ENCODE peak calls at places on chromosomes 3 and 15, in eight cellular contexts. U is left lung; H is CD8-positive, alpha-beta T cell; K is fibroblast of mammary gland; X is cardiac fibroblast; F is AG09309; S is colonic mucosa; Y is psoas muscle. W is an unnamed sample.

GRCh38 chr3:149473991-149474819 is at the start of gene TM4SF4:
- DNase-seq in U (no peak), H (no peak), K (no peak), X (no peak), F (no peak), S (no peak), Y (no peak), W (peak; percentile 53)

GRCh38 chr15:58558777-58559176 is 127.0 kb downstream of the LIPC start:
- DNase-seq in U (no peak), H (no peak), K (peak; percentile 6), X (no peak), F (no peak), S (no peak), Y (no peak), W (no peak)

GRCh38 chr3:38122712-38123290 is 14.1 kb downstream of the ACAA1 start:
- DNase-seq in U (no peak), H (no peak), K (no peak), X (no peak), F (no peak), S (no peak), Y (no peak), W (no peak)

GRCh38 chr15:70478251-70478990 is 284.9 kb downstream of the UACA start:
- DNase-seq in U (peak; percentile 60), H (no peak), K (no peak), X (no peak), F (no peak), S (peak; percentile 28), Y (no peak), W (no peak)

GRCh38 chr15:45332694-45333093 is 45.6 kb downstream of the GATM start:
- DNase-seq in U (no peak), H (no peak), K (no peak), X (no peak), F (no peak), S (no peak), Y (no peak), W (no peak)

GRCh38 chr3:139619484-139619883 is 58.3 kb downstream of the NMNAT3 start:
- DNase-seq in U (no peak), H (no peak), K (no peak), X (no peak), F (no peak), S (no peak), Y (no peak), W (no peak)

GRCh38 chr3:14253983-14254382 is 75.4 kb downstream of the LSM3 start:
- DNase-seq in U (no peak), H (no peak), K (no peak), X (no peak), F (no peak), S (no peak), Y (no peak), W (no peak)

GRCh38 chr3:158794206-158794605 is 7.6 kb upstream of the MFSD1 start:
- DNase-seq in U (no peak), H (no peak), K (no peak), X (no peak), F (no peak), S (no peak), Y (no peak), W (no peak)

GRCh38 chr3:106813742-106814141 is 563.5 kb upstream of the CCDC54 start:
- DNase-seq in U (no peak), H (no peak), K (no peak), X (peak; percentile 57), F (no peak), S (no peak), Y (no peak), W (no peak)

GRCh38 chr3:13083898-13084297 is 10.7 kb upstream of the IQSEC1 start:
- DNase-seq in U (no peak), H (no peak), K (no peak), X (no peak), F (no peak), S (no peak), Y (no peak), W (no peak)

GRCh38 chr15:48459571-48460461 is 128.6 kb downstream of the DUT start:
- DNase-seq in U (no peak), H (no peak), K (peak; percentile 95), X (peak; percentile 57), F (peak; percentile 90), S (no peak), Y (no peak), W (no peak)

DNA sequence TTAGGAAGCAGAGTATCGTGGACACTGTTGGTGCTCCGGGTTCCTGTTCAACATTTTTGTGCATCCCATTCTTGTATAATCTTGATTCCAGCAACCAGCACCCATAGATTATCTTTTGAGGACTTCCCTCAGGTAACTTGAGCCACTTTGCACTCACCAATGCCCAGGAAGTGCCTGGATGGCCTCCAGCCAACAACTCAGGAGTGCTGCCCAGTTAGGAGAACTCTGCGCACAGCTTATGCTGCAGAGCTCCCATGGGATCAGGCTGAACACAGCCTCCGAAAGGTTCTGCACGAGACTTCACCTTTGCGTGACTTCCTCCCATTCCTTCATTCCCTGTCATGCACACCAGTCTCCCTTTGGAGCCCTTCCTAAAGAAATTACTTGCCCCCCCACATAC is 64.3 kb upstream of the LRRN1 start:
- DNase-seq in U (no peak), H (no peak), K (no peak), X (no peak), F (no peak), S (no peak), Y (no peak), W (no peak)
- H3K4me3 ChIP-seq in U (no peak overlapping the region), H (no peak overlapping the region), K (no peak overlapping the region), X (no peak overlapping the region), F (no peak overlapping the region), S (no peak overlapping the region), Y (no peak overlapping the region), W (no peak overlapping the region)

DNA sequence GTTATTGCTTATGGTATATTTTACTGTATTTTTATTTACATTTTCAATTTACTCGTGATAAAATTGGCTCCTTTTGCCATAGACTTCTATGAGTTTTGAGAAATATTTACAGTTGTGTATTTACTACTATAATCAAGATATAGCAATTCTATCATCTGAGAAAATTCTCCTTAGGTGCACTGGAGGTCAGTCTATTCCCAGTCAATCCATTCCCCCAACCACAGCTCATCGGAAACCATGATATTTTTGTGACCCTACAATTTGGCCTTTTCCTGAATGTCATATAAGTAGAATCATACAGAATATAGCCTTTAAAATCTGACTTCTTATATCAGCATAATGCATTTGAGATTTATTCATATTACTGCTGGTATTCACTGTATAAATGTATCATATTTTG is 114.7 kb upstream of the LRTM1 start:
- DNase-seq in U (no peak), H (no peak), K (peak; percentile 62), X (peak; percentile 20), F (no peak), S (no peak), Y (no peak), W (no peak)
- TF ChIP-seq CTCF in U (no peak), H (no peak), K (peak; percentile 41), X (no peak), F (peak; percentile 34), S (no peak), Y (no peak), W (peak; percentile 16)

DNA sequence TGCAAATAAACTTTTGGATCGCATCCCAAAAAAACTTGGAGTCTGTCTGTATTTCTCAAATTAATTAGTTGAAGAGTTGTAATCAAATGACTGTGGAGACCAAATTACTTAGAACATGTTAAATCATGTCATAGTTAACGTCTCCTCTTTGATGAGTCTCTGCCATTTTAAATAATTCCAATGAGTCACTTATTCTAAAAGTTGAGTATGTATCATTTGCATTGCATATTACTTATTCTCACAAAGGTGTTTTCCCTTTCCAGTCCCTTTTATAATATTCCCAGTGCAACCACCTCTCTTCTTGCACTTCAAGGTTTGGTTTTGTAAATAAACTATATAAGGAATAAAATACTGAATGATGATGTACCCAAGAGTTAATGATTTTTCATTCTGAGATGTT is 36.0 kb upstream of the MBNL1 start:
- DNase-seq in U (no peak), H (no peak), K (no peak), X (no peak), F (no peak), S (no peak), Y (no peak), W (no peak)
- H3K4me3 ChIP-seq in U (no peak overlapping the region), H (no peak overlapping the region), K (no peak overlapping the region), X (no peak overlapping the region), F (no peak overlapping the region), S (no peak overlapping the region), Y (no peak overlapping the region), W (no peak overlapping the region)

GRCh38 chr3:67686067-67686466 is 31.7 kb upstream of the SUCLG2 start:
- DNase-seq in U (no peak), H (no peak), K (no peak), X (no peak), F (no peak), S (no peak), Y (no peak), W (no peak)
- TF ChIP-seq CTCF in U (no peak), H (no peak), K (no peak), X (no peak), F (no peak), S (no peak), Y (no peak), W (no peak)

DNA sequence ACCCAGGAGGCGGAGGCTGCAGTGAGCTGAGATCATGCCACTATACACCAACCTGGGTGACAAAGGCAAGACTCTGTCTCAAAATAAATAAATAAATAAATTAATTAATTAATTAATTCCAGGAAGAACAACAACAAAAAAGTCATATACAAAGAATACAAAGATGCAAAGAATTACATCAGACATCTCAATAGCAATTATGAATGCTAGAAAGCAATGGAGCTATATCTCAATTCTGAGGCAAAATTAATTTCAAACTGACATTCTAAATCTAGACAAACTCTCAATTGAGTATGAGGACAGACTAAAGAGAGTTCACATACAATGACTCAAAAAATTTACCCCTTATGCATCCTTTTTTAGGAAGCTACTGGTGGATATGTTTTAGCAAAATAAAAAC is 69.6 kb upstream of the CTNNB1 start:
- DNase-seq in U (no peak), H (no peak), K (no peak), X (no peak), F (no peak), S (no peak), Y (no peak), W (no peak)
- H3K4me3 ChIP-seq in U (no peak overlapping the region), H (no peak overlapping the region), K (no peak overlapping the region), X (no peak overlapping the region), F (no peak overlapping the region), S (no peak overlapping the region), Y (no peak overlapping the region), W (no peak overlapping the region)